ENCODE peak calls at places on chromosome 7, in four cellular contexts. P is H9, O is mesendoderm, R is H1. G is an unnamed sample.

GRCh38 chr7:39700932-39701331 is 77.6 kb downstream of the RALA start:
- DNase-seq in O (no peak), R (no peak), P (no peak), G (no peak)

GRCh38 chr7:13803134-13803533 is 186.3 kb downstream of the ETV1 start:
- DNase-seq in O (no peak), R (no peak), P (peak), G (no peak)

GRCh38 chr7:105209433-105209832 is 179.3 kb downstream of the SRPK2 start:
- DNase-seq in P (no peak), O (no peak), R (no peak), G (no peak)

GRCh38 chr7:128356546-128357365 is 4.7 kb downstream of the PRRT4 start:
- DNase-seq in R (no peak), O (no peak), P (no peak), G (no peak)

GRCh38 chr7:47254081-47255006 is 327.6 kb downstream of the TNS3 start:
- DNase-seq in P (peak), O (peak), R (peak), G (peak)

GRCh38 chr7:35983585-35983984 is 169.5 kb upstream of the EEPD1 start:
- DNase-seq in P (no peak), O (no peak), R (no peak), G (no peak)

GRCh38 chr7:142859829-142860228 is 5.0 kb downstream of the EPHB6 start:
- DNase-seq in O (no peak), P (no peak), R (no peak), G (peak)

GRCh38 chr7:103796296-103796962 is 193.0 kb downstream of the RELN start:
- DNase-seq in P (no peak), O (no peak), R (no peak), G (no peak)

GRCh38 chr7:80837345-80837744 is 81.5 kb downstream of the SEMA3C start:
- DNase-seq in O (no peak), R (no peak), P (no peak), G (no peak)

GRCh38 chr7:81064446-81064845 is 145.6 kb upstream of the SEMA3C start:
- DNase-seq in P (no peak), O (no peak), R (no peak), G (peak)

GRCh38 chr7:17472518-17472917 is 174.1 kb downstream of the AHR start:
- DNase-seq in O (no peak), R (no peak), P (no peak), G (no peak)

GRCh38 chr7:8190121-8190895 is 71.7 kb downstream of the ICA1 start:
- DNase-seq in R (no peak), P (no peak), O (peak), G (peak)

GRCh38 chr7:30143748-30144251 is 9.0 kb downstream of the MTURN start:
- DNase-seq in R (no peak), O (no peak), P (no peak), G (peak)

GRCh38 chr7:82700739-82701138 is 257.2 kb upstream of the CACNA2D1 start:
- DNase-seq in P (no peak), O (no peak), R (no peak), G (no peak)

GRCh38 chr7:48455363-48455762 is 284.1 kb downstream of the ABCA13 start:
- DNase-seq in P (no peak), O (no peak), R (no peak), G (no peak)
- H4K5ac ChIP-seq in P (no peak), O (no peak), R (no peak), G (no peak)

GRCh38 chr7:2880882-2881281 is 36.8 kb upstream of the GNA12 start:
- DNase-seq in O (peak), P (peak), R (no peak), G (no peak)

GRCh38 chr7:2880051-2880450 is 35.9 kb upstream of the GNA12 start:
- DNase-seq in R (no peak), P (no peak), O (no peak), G (no peak)

GRCh38 chr7:2882111-2882510 is 38.0 kb upstream of the GNA12 start:
- DNase-seq in P (no peak), O (no peak), R (no peak), G (no peak)

GRCh38 chr7:2884161-2884560 is 40.1 kb upstream of the GNA12 start:
- DNase-seq in R (no peak), O (no peak), P (no peak), G (no peak)

DNA sequence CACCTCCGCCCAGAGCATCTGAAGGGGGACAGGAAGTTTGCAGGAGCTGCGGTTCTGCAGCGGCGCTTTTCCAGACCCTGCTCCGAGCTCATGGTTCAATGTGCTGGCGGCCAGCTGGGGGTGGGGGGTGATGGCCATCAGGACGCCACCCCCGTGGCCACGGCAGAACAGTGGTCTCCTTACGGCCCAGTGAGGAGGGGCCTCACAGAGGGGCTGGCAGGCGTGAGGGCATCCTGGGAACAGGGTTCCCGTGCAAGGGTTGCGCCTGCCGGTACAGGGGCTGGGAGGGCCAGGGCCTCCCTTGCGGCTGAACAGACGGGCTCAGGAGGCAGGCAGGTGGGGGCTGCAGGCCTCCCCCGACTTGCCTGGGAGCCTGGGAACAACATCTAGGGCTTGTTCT is 39.0 kb upstream of the GNA12 start:
- DNase-seq in O (no peak), P (no peak), R (no peak), G (no peak)
- H4K5ac ChIP-seq in O (no peak), P (no peak), R (no peak), G (no peak)

GRCh38 chr7:101386177-101386557 is 23.5 kb downstream of the COL26A1 start:
- DNase-seq in O (no peak), P (no peak), R (no peak), G (no peak)
- H4K5ac ChIP-seq in O (no peak), P (no peak), R (no peak), G (no peak)

GRCh38 chr7:71017602-71018001 is 114.3 kb upstream of the GALNT17 start:
- DNase-seq in R (no peak), O (peak), P (no peak), G (no peak)
- H4K5ac ChIP-seq in R (no peak), O (no peak), P (no peak), G (no peak)

GRCh38 chr7:69862413-69863064 is 264.3 kb downstream of the AUTS2 start:
- DNase-seq in R (no peak), O (no peak), P (no peak), G (no peak)
- H4K5ac ChIP-seq in R (no peak), O (no peak), P (no peak), G (no peak)